ENCODE peak calls at places on chromosomes 16 and 17, in nine cellular contexts. Z is CD4-positive, alpha-beta T cell; S is spleen; U is cardiac muscle cell; T is activated CD8-positive, alpha-beta T cell treated with anti-CD3 and anti-CD28 coated beads for 36 hours; D is heart right ventricle; C is endothelial cell; V is HFF-Myc; K is lower leg skin. Q is an unnamed sample.

GRCh38 chr17:59837362-59838195 is 55.2 kb downstream of the TUBD1 start:
- DNase-seq in K (peak; percentile 90), C (peak; percentile 52), D (no peak), S (no peak), V (peak; percentile 98), T (peak; percentile 82), U (peak; percentile 96), Z (peak; percentile 35), Q (peak; percentile 92)

GRCh38 chr17:57067162-57067561 is 17.9 kb upstream of the AKAP1 start:
- DNase-seq in V (no peak), T (no peak), U (no peak), K (no peak), Z (no peak), D (no peak), S (no peak), C (no peak), Q (no peak)

GRCh38 chr16:4511441-4512082 is 27.0 kb downstream of the CDIP1 start:
- DNase-seq in S (peak; percentile 73), Z (no peak), U (peak; percentile 89), C (peak; percentile 67), V (no peak), T (peak; percentile 43), K (no peak), D (peak; percentile 45), Q (no peak)

GRCh38 chr16:57623251-57624043 is 5.0 kb upstream of the ADGRG1 start:
- DNase-seq in U (no peak), S (peak; percentile 59), T (no peak), C (no peak), K (peak; percentile 66), D (no peak), V (no peak), Z (no peak), Q (no peak)

GRCh38 chr16:29864205-29864604 is 1.2 kb upstream of the CDIPT start:
- DNase-seq in C (no peak), T (no peak), Z (no peak), U (no peak), S (no peak), V (no peak), D (no peak), K (no peak), Q (no peak)

GRCh38 chr16:50021509-50021908 is 3.5 kb upstream of the CNEP1R1 start:
- DNase-seq in C (no peak), S (no peak), K (no peak), Z (no peak), U (peak; percentile 52), V (no peak), D (no peak), T (peak; percentile 26), Q (no peak)

GRCh38 chr16:83768976-83769375 is 38.8 kb upstream of the HSBP1 start:
- DNase-seq in V (no peak), Z (no peak), K (no peak), T (no peak), S (no peak), D (no peak), C (no peak), U (no peak), Q (no peak)

GRCh38 chr16:85393674-85394510 is 219.2 kb upstream of the GSE1 start:
- DNase-seq in V (no peak), U (peak; percentile 79), T (peak; percentile 77), D (peak; percentile 79), K (no peak), S (peak; percentile 90), Z (peak; percentile 53), C (peak; percentile 84), Q (peak; percentile 59)

GRCh38 chr16:23318639-23319038 is 16.5 kb downstream of the SCNN1B start:
- DNase-seq in S (no peak), U (no peak), D (no peak), Z (no peak), T (no peak), K (peak; percentile 47), C (no peak), V (no peak), Q (no peak)

GRCh38 chr16:23317751-23318150 is 15.6 kb downstream of the SCNN1B start:
- DNase-seq in D (no peak), S (no peak), V (no peak), T (no peak), U (no peak), K (no peak), Z (no peak), C (no peak), Q (no peak)

GRCh38 chr16:23316634-23317265 is 14.6 kb downstream of the SCNN1B start:
- DNase-seq in Z (no peak), V (no peak), T (no peak), C (no peak), K (no peak), S (no peak), D (no peak), U (no peak), Q (no peak)

GRCh38 chr16:23317266-23317661 is 15.2 kb downstream of the SCNN1B start:
- DNase-seq in K (no peak), C (no peak), D (no peak), T (no peak), S (no peak), V (no peak), Z (no peak), U (peak; percentile 12), Q (no peak)

DNA sequence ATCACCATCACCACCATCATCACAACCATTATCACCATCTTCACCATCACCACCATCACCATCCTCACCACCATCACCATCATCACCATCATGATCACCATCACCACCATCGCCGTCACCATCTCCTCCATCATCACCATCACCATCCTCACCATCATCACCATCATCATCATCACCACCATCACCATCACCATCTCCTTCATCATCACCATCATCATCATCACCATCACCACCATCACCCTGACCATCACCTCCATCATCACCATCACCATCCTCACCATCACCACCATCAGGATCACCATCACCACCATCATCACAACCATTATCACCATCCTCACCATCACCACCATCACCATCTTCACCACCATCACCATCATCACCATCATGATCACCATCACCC is 14.1 kb downstream of the SCNN1B start:
- DNase-seq in D (no peak), V (no peak), U (no peak), C (no peak), Z (no peak), K (no peak), T (no peak), S (no peak), Q (no peak)
- TF ChIP-seq CTCF in D (no peak), V (no peak), U (no peak), C (no peak), Z (no peak), K (no peak), T (no peak), S (no peak), Q (no peak)

DNA sequence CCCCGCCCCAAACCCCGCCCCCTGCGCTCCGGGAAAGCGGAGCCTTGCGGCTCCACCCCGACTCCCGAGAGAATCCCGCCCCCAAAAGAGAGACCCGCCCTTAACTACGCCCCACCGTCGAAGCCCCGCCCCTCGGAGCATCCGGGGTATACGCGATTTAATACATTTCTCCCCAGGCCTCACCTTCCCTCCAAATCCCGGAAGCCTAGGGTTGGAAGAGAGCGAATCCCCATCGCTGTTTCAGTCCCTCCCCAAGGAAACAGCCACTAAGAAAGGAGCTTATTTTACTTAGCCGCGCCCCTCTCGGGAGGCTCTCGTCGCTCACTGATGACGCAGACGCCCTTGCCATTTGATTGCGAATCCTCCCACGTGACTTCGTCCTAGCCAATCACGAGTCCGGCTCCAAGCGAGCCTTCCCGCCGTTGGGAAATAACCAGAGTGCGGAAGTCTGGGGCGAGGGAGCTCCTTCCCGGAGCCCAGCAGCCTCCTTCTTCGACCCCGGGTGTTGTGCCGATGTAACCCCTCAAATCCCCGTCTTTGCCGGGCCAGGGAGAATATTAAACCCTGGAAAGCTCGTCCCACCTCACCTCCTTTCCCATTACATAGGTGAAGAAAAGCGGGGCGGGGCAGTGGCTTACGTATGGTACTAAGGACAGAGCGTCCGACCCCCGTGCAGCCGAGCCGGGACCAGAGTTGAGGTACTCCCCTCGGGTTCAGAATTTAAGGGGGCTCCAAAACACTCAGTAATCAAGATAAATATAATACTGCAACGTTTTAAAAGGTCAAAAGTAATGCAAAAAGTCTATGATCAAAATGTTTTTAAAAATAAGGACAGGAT is 461 bp upstream of the FDXR start:
- DNase-seq in Z (peak; percentile 98), S (peak; percentile 99), V (peak; percentile 99), C (peak; percentile 98), D (peak; percentile 99), U (peak; percentile 100), K (peak; percentile 100), T (peak; percentile 100), Q (peak; percentile 100)
- TF ChIP-seq CTCF in Z (no peak), S (no peak), V (no peak), C (no peak), D (no peak), U (no peak), K (no peak), T (no peak), Q (no peak)

GRCh38 chr17:79809530-79810137 is 12.8 kb upstream of the CBX8 start:
- DNase-seq in C (no peak), Z (no peak), S (no peak), V (no peak), T (no peak), U (no peak), K (no peak), D (no peak), Q (no peak)

GRCh38 chr17:79806863-79807720 is 10.2 kb upstream of the CBX8 start:
- DNase-seq in K (no peak), V (no peak), C (no peak), T (no peak), S (no peak), U (no peak), D (no peak), Z (no peak), Q (no peak)

GRCh38 chr17:79810138-79811027 is 13.5 kb upstream of the CBX8 start:
- DNase-seq in C (peak; percentile 79), Z (peak; percentile 79), D (peak; percentile 73), V (no peak), U (peak; percentile 96), S (peak; percentile 89), K (no peak), T (peak; percentile 88), Q (peak; percentile 73)

GRCh38 chr17:79811036-79811887 is 14.4 kb upstream of the CBX8 start:
- DNase-seq in S (no peak), K (no peak), D (no peak), V (no peak), C (peak; percentile 70), U (peak; percentile 80), T (peak; percentile 71), Z (no peak), Q (no peak)

GRCh38 chr17:79808763-79809529 is 12.1 kb upstream of the CBX8 start:
- DNase-seq in Z (no peak), T (peak; percentile 45), U (no peak), C (no peak), V (no peak), D (no peak), S (no peak), K (peak; percentile 18), Q (no peak)
- TF ChIP-seq CTCF in Z (peak; percentile 26), T (peak; percentile 26), U (no peak), C (no peak), V (no peak), D (peak; percentile 47), S (no peak), K (no peak), Q (no peak)

GRCh38 chr17:41064301-41064700 is 1.4 kb downstream of the KRTAP2-4 start:
- DNase-seq in Z (no peak), C (no peak), S (no peak), U (no peak), K (no peak), D (no peak), T (no peak), V (no peak), Q (no peak)

GRCh38 chr17:41060052-41060604 is at the start of gene KRTAP2-3:
- DNase-seq in Z (no peak), U (no peak), S (no peak), V (peak; percentile 78), K (no peak), D (no peak), T (no peak), C (no peak), Q (no peak)

GRCh38 chr17:41063449-41063848 is 2.2 kb downstream of the KRTAP2-4 start:
- DNase-seq in U (no peak), K (no peak), V (peak; percentile 66), Z (no peak), T (no peak), C (no peak), D (no peak), S (no peak), Q (no peak)

GRCh38 chr17:41058741-41059140 is 1.2 kb downstream of the KRTAP2-3 start:
- DNase-seq in D (no peak), Z (no peak), K (no peak), C (no peak), T (no peak), V (no peak), S (no peak), U (no peak), Q (no peak)

DNA sequence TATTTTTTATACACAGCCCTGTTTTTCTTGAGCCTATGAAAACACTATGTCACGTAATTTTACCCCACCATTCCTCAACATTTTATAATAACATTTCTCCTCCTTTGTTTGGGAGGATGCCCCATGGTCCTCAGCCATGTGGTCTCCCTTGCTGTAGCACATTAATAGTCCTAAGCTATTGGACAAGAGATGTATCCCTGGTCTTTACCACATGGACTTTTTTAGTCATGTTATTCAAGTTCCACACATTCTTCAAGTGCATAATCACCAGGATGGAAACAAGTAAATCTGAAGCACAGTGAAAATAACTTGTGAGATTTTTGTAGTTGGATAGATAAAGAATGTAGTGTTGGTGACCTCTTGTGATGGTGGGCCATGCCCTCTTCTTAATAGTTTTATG is 2.1 kb upstream of the KRTAP2-3 start:
- DNase-seq in Z (no peak), U (no peak), V (peak; percentile 94), K (no peak), D (no peak), S (no peak), T (no peak), C (no peak), Q (no peak)
- TF ChIP-seq CTCF in Z (no peak), U (no peak), V (no peak), K (no peak), D (no peak), S (no peak), T (no peak), C (no peak), Q (no peak)